ENCODE peak calls at places on chromosomes 16 and 17, in eight cellular contexts. One of them, this sample, is unnamed.

GRCh38 chr16:89038221-89038721 is 55.4 kb upstream of the ACSF3 start:
- DNase-seq in HTR-8/SVneo: no peak
- DNase-seq in central memory CD8-positive, alpha-beta T cell: no peak
- DNase-seq in RWPE1: no peak
- DNase-seq in H54: no peak
- DNase-seq in activated CD4-positive, alpha-beta T cell treated with anti-CD3 and anti-CD28 coated beads, Interleukin-2, amount 10 ng/mL, durations not matched to agents 7 days and 5 days: no peak
- DNase-seq in occipital lobe: no peak
- DNase-seq in stimulated activated CD4-positive, alpha-beta T cell treated with anti-CD3 and anti-CD28 coated beads, Interleukin-2, amount 100 ng/mL, for 24 hours: no peak
- DNase-seq in this sample: no peak

GRCh38 chr17:75516619-75517276 is 420 bp downstream of the TSEN54 start:
- DNase-seq in HTR-8/SVneo: no peak
- DNase-seq in central memory CD8-positive, alpha-beta T cell: no peak
- DNase-seq in RWPE1: no peak
- DNase-seq in H54: peak; percentile 77
- DNase-seq in activated CD4-positive, alpha-beta T cell treated with anti-CD3 and anti-CD28 coated beads, Interleukin-2, amount 10 ng/mL, durations not matched to agents 7 days and 5 days: peak; percentile 30
- DNase-seq in occipital lobe: no peak
- DNase-seq in stimulated activated CD4-positive, alpha-beta T cell treated with anti-CD3 and anti-CD28 coated beads, Interleukin-2, amount 100 ng/mL, for 24 hours: peak; percentile 44
- DNase-seq in this sample: no peak

GRCh38 chr17:10031102-10031501 is 126.0 kb upstream of the RCVRN start:
- DNase-seq in HTR-8/SVneo: no peak
- DNase-seq in central memory CD8-positive, alpha-beta T cell: no peak
- DNase-seq in RWPE1: no peak
- DNase-seq in H54: no peak
- DNase-seq in activated CD4-positive, alpha-beta T cell treated with anti-CD3 and anti-CD28 coated beads, Interleukin-2, amount 10 ng/mL, durations not matched to agents 7 days and 5 days: no peak
- DNase-seq in occipital lobe: no peak
- DNase-seq in stimulated activated CD4-positive, alpha-beta T cell treated with anti-CD3 and anti-CD28 coated beads, Interleukin-2, amount 100 ng/mL, for 24 hours: no peak
- DNase-seq in this sample: no peak

GRCh38 chr17:32516450-32516849 is 29.7 kb downstream of the CDK5R1 start:
- DNase-seq in HTR-8/SVneo: no peak
- DNase-seq in central memory CD8-positive, alpha-beta T cell: no peak
- DNase-seq in RWPE1: no peak
- DNase-seq in H54: no peak
- DNase-seq in activated CD4-positive, alpha-beta T cell treated with anti-CD3 and anti-CD28 coated beads, Interleukin-2, amount 10 ng/mL, durations not matched to agents 7 days and 5 days: no peak
- DNase-seq in occipital lobe: no peak
- DNase-seq in stimulated activated CD4-positive, alpha-beta T cell treated with anti-CD3 and anti-CD28 coated beads, Interleukin-2, amount 100 ng/mL, for 24 hours: no peak
- DNase-seq in this sample: peak; percentile 77

GRCh38 chr17:83122834-83123233 is 43.4 kb downstream of the METRNL start:
- DNase-seq in HTR-8/SVneo: no peak
- DNase-seq in central memory CD8-positive, alpha-beta T cell: no peak
- DNase-seq in RWPE1: no peak
- DNase-seq in H54: no peak
- DNase-seq in activated CD4-positive, alpha-beta T cell treated with anti-CD3 and anti-CD28 coated beads, Interleukin-2, amount 10 ng/mL, durations not matched to agents 7 days and 5 days: no peak
- DNase-seq in occipital lobe: no peak
- DNase-seq in stimulated activated CD4-positive, alpha-beta T cell treated with anti-CD3 and anti-CD28 coated beads, Interleukin-2, amount 100 ng/mL, for 24 hours: no peak
- DNase-seq in this sample: no peak

GRCh38 chr17:67011527-67012175 is 32.7 kb upstream of the CACNG1 start:
- DNase-seq in HTR-8/SVneo: no peak
- DNase-seq in central memory CD8-positive, alpha-beta T cell: no peak
- DNase-seq in RWPE1: no peak
- DNase-seq in H54: no peak
- DNase-seq in activated CD4-positive, alpha-beta T cell treated with anti-CD3 and anti-CD28 coated beads, Interleukin-2, amount 10 ng/mL, durations not matched to agents 7 days and 5 days: no peak
- DNase-seq in occipital lobe: no peak
- DNase-seq in stimulated activated CD4-positive, alpha-beta T cell treated with anti-CD3 and anti-CD28 coated beads, Interleukin-2, amount 100 ng/mL, for 24 hours: no peak
- DNase-seq in this sample: no peak

GRCh38 chr16:51146256-51146924 is 4.7 kb downstream of the SALL1 start:
- DNase-seq in HTR-8/SVneo: no peak
- DNase-seq in central memory CD8-positive, alpha-beta T cell: no peak
- DNase-seq in RWPE1: no peak
- DNase-seq in H54: no peak
- DNase-seq in activated CD4-positive, alpha-beta T cell treated with anti-CD3 and anti-CD28 coated beads, Interleukin-2, amount 10 ng/mL, durations not matched to agents 7 days and 5 days: no peak
- DNase-seq in occipital lobe: no peak
- DNase-seq in stimulated activated CD4-positive, alpha-beta T cell treated with anti-CD3 and anti-CD28 coated beads, Interleukin-2, amount 100 ng/mL, for 24 hours: no peak
- DNase-seq in this sample: no peak

GRCh38 chr16:1167276-1168107 is 14.6 kb downstream of the CACNA1H start:
- DNase-seq in HTR-8/SVneo: no peak
- DNase-seq in central memory CD8-positive, alpha-beta T cell: no peak
- DNase-seq in RWPE1: no peak
- DNase-seq in H54: no peak
- DNase-seq in activated CD4-positive, alpha-beta T cell treated with anti-CD3 and anti-CD28 coated beads, Interleukin-2, amount 10 ng/mL, durations not matched to agents 7 days and 5 days: no peak
- DNase-seq in occipital lobe: peak; percentile 13
- DNase-seq in stimulated activated CD4-positive, alpha-beta T cell treated with anti-CD3 and anti-CD28 coated beads, Interleukin-2, amount 100 ng/mL, for 24 hours: no peak
- DNase-seq in this sample: peak; percentile 75

GRCh38 chr17:50684612-50685333 is 22.9 kb downstream of the ANKRD40 start:
- DNase-seq in HTR-8/SVneo: no peak
- DNase-seq in central memory CD8-positive, alpha-beta T cell: no peak
- DNase-seq in RWPE1: no peak
- DNase-seq in H54: no peak
- DNase-seq in activated CD4-positive, alpha-beta T cell treated with anti-CD3 and anti-CD28 coated beads, Interleukin-2, amount 10 ng/mL, durations not matched to agents 7 days and 5 days: no peak
- DNase-seq in occipital lobe: no peak
- DNase-seq in stimulated activated CD4-positive, alpha-beta T cell treated with anti-CD3 and anti-CD28 coated beads, Interleukin-2, amount 100 ng/mL, for 24 hours: no peak
- DNase-seq in this sample: peak; percentile 2

GRCh38 chr17:81927145-81927652 is 336 bp downstream of the MAFG start:
- DNase-seq in HTR-8/SVneo: no peak
- DNase-seq in central memory CD8-positive, alpha-beta T cell: no peak
- DNase-seq in RWPE1: no peak
- DNase-seq in H54: peak; percentile 49
- DNase-seq in activated CD4-positive, alpha-beta T cell treated with anti-CD3 and anti-CD28 coated beads, Interleukin-2, amount 10 ng/mL, durations not matched to agents 7 days and 5 days: no peak
- DNase-seq in occipital lobe: no peak
- DNase-seq in stimulated activated CD4-positive, alpha-beta T cell treated with anti-CD3 and anti-CD28 coated beads, Interleukin-2, amount 100 ng/mL, for 24 hours: no peak
- DNase-seq in this sample: no peak

GRCh38 chr17:10266477-10266876 is 68.1 kb upstream of the GAS7 start:
- DNase-seq in HTR-8/SVneo: no peak
- DNase-seq in central memory CD8-positive, alpha-beta T cell: no peak
- DNase-seq in RWPE1: no peak
- DNase-seq in H54: no peak
- DNase-seq in activated CD4-positive, alpha-beta T cell treated with anti-CD3 and anti-CD28 coated beads, Interleukin-2, amount 10 ng/mL, durations not matched to agents 7 days and 5 days: no peak
- DNase-seq in occipital lobe: no peak
- DNase-seq in stimulated activated CD4-positive, alpha-beta T cell treated with anti-CD3 and anti-CD28 coated beads, Interleukin-2, amount 100 ng/mL, for 24 hours: no peak
- DNase-seq in this sample: no peak

GRCh38 chr16:55418586-55418985 is 60.4 kb upstream of the MMP2 start:
- DNase-seq in HTR-8/SVneo: no peak
- DNase-seq in central memory CD8-positive, alpha-beta T cell: no peak
- DNase-seq in RWPE1: peak; percentile 29
- DNase-seq in H54: no peak
- DNase-seq in activated CD4-positive, alpha-beta T cell treated with anti-CD3 and anti-CD28 coated beads, Interleukin-2, amount 10 ng/mL, durations not matched to agents 7 days and 5 days: no peak
- DNase-seq in occipital lobe: no peak
- DNase-seq in stimulated activated CD4-positive, alpha-beta T cell treated with anti-CD3 and anti-CD28 coated beads, Interleukin-2, amount 100 ng/mL, for 24 hours: no peak
- DNase-seq in this sample: no peak

GRCh38 chr17:74514632-74515035 is 16.6 kb downstream of the CD300LB start:
- DNase-seq in HTR-8/SVneo: no peak
- DNase-seq in central memory CD8-positive, alpha-beta T cell: peak; percentile 19
- DNase-seq in RWPE1: peak; percentile 30
- DNase-seq in H54: no peak
- DNase-seq in activated CD4-positive, alpha-beta T cell treated with anti-CD3 and anti-CD28 coated beads, Interleukin-2, amount 10 ng/mL, durations not matched to agents 7 days and 5 days: peak; percentile 56
- DNase-seq in occipital lobe: no peak
- DNase-seq in stimulated activated CD4-positive, alpha-beta T cell treated with anti-CD3 and anti-CD28 coated beads, Interleukin-2, amount 100 ng/mL, for 24 hours: peak; percentile 24
- DNase-seq in this sample: no peak

GRCh38 chr17:80986816-80987480 is 4.7 kb upstream of the CHMP6 start:
- DNase-seq in HTR-8/SVneo: no peak
- DNase-seq in central memory CD8-positive, alpha-beta T cell: no peak
- DNase-seq in RWPE1: no peak
- DNase-seq in H54: no peak
- DNase-seq in activated CD4-positive, alpha-beta T cell treated with anti-CD3 and anti-CD28 coated beads, Interleukin-2, amount 10 ng/mL, durations not matched to agents 7 days and 5 days: no peak
- DNase-seq in occipital lobe: no peak
- DNase-seq in stimulated activated CD4-positive, alpha-beta T cell treated with anti-CD3 and anti-CD28 coated beads, Interleukin-2, amount 100 ng/mL, for 24 hours: no peak
- DNase-seq in this sample: no peak

This sample was measured in NCI-H748 treated with DMSO at 0.1 percent for 48 hours.